ENCODE peak calls at places on chromosomes 2 and 18, in nine cellular contexts. D is A549, Q is choroid plexus epithelial cell, N is IMR-90, S is iPS DF 6.9, R is cardiac muscle cell, H is PC-3, X is gastrocnemius medialis, O is heart left ventricle. L is an unnamed sample.

GRCh38 chr2:63874204-63875134 is 32.8 kb downstream of the UGP2 start:
- DNase-seq in D (no peak), O (no peak), X (no peak), R (no peak), S (no peak), Q (no peak), H (no peak), N (no peak), L (no peak)

GRCh38 chr2:80058562-80058961 is 246.0 kb downstream of the LRRTM1 start:
- DNase-seq in Q (peak), D (no peak), R (no peak), H (no peak), O (no peak), S (no peak), X (no peak), N (no peak), L (no peak)

GRCh38 chr18:7608798-7609197 is 41.7 kb downstream of the PTPRM start:
- DNase-seq in R (peak), H (no peak), Q (peak), N (peak), S (no peak), O (no peak), D (no peak), X (no peak), L (no peak)

GRCh38 chr2:121043061-121043826 is 241.8 kb downstream of the TFCP2L1 start:
- DNase-seq in O (no peak), Q (no peak), D (no peak), X (no peak), N (no peak), S (no peak), H (no peak), R (no peak), L (no peak)

GRCh38 chr2:170434900-170435640 is 257.1 kb downstream of the MYO3B start:
- DNase-seq in H (no peak), Q (no peak), N (no peak), X (no peak), D (no peak), O (no peak), R (no peak), S (no peak), L (no peak)

GRCh38 chr2:168515502-168515901 is 59.4 kb downstream of the CERS6 start:
- DNase-seq in H (peak), S (no peak), D (no peak), N (peak), Q (peak), X (no peak), O (no peak), R (peak), L (no peak)

GRCh38 chr18:32308493-32309120 is 118.8 kb downstream of the MEP1B start:
- DNase-seq in H (peak), X (no peak), N (peak), S (no peak), O (no peak), D (peak), R (peak), Q (peak), L (no peak)

GRCh38 chr2:44632931-44633689 is 271.4 kb downstream of the CAMKMT start:
- DNase-seq in X (no peak), O (no peak), N (no peak), H (no peak), S (no peak), R (no peak), Q (no peak), D (no peak), L (no peak)

GRCh38 chr2:215713393-215713792 is 277.5 kb upstream of the FN1 start:
- DNase-seq in O (no peak), X (no peak), R (peak), H (no peak), N (peak), Q (peak), D (no peak), S (no peak), L (no peak)

GRCh38 chr2:21696900-21697299 is 573.1 kb downstream of the TDRD15 start:
- DNase-seq in S (no peak), R (no peak), H (no peak), X (no peak), N (no peak), Q (no peak), D (no peak), O (no peak), L (no peak)

GRCh38 chr2:69241664-69242063 is 145.4 kb downstream of the GFPT1 start:
- DNase-seq in X (no peak), Q (no peak), R (no peak), S (no peak), O (no peak), H (no peak), N (no peak), D (no peak), L (no peak)

GRCh38 chr18:74284501-74285004 is 7.2 kb downstream of the CYB5A start:
- DNase-seq in O (no peak), S (no peak), R (peak), H (no peak), D (no peak), X (no peak), Q (no peak), N (no peak), L (no peak)

GRCh38 chr2:168703926-168704325 is 98.5 kb upstream of the NOSTRIN start:
- DNase-seq in N (no peak), H (no peak), R (no peak), S (no peak), O (no peak), D (no peak), X (no peak), Q (no peak), L (no peak)

GRCh38 chr2:171416009-171416926 is 17.5 kb downstream of the METTL8 start:
- DNase-seq in N (peak), D (peak), Q (peak), O (peak), S (peak), R (peak), X (peak), H (peak), L (peak)

GRCh38 chr18:10289265-10289664 is 165.2 kb upstream of the APCDD1 start:
- DNase-seq in H (no peak), R (no peak), Q (no peak), X (no peak), D (no peak), N (no peak), O (no peak), S (no peak), L (no peak)

GRCh38 chr2:42918041-42918440 is 125.7 kb upstream of the HAAO start:
- DNase-seq in R (no peak), D (no peak), H (no peak), S (no peak), X (no peak), Q (no peak), N (no peak), O (no peak), L (no peak)

GRCh38 chr2:237715459-237715947 is 83.1 kb upstream of the RBM44 start:
- DNase-seq in H (no peak), S (no peak), Q (no peak), N (no peak), D (no peak), R (peak), X (no peak), O (no peak), L (no peak)

GRCh38 chr2:136905779-136906178 is 140.4 kb downstream of the THSD7B start:
- DNase-seq in D (no peak), N (no peak), S (no peak), Q (no peak), O (no peak), X (no peak), H (no peak), R (no peak), L (no peak)

GRCh38 chr2:231680284-231680991 is 27.9 kb upstream of the PTMA start:
- DNase-seq in R (no peak), Q (no peak), D (no peak), X (no peak), N (no peak), O (no peak), H (peak), S (no peak), L (no peak)

GRCh38 chr2:106073608-106074406 is 120.3 kb downstream of the UXS1 start:
- DNase-seq in O (no peak), D (no peak), S (no peak), H (no peak), X (no peak), N (no peak), R (no peak), Q (no peak), L (peak)

GRCh38 chr2:218872645-218873358 is 7.8 kb upstream of the WNT10A start:
- DNase-seq in X (no peak), O (peak), N (no peak), Q (no peak), H (no peak), D (no peak), S (no peak), R (no peak), L (no peak)

GRCh38 chr2:215137741-215138340 is 585 bp downstream of the ABCA12 start:
- DNase-seq in Q (peak), H (peak), R (peak), S (no peak), O (no peak), X (no peak), N (peak), D (no peak), L (no peak)

GRCh38 chr2:58047969-58048368 is 1.4 kb downstream of the VRK2 start:
- DNase-seq in O (no peak), H (peak), Q (no peak), S (no peak), D (no peak), R (no peak), X (no peak), N (no peak), L (no peak)

GRCh38 chr18:10194592-10194991 is 259.8 kb upstream of the APCDD1 start:
- DNase-seq in X (no peak), N (no peak), S (no peak), O (no peak), Q (peak), D (no peak), R (peak), H (no peak), L (no peak)

GRCh38 chr2:14511541-14511940 is 121.0 kb upstream of the LRATD1 start:
- DNase-seq in O (no peak), H (no peak), N (no peak), Q (no peak), R (no peak), D (no peak), S (no peak), X (no peak), L (no peak)

GRCh38 chr18:43485565-43485964 is 208.3 kb upstream of the SYT4 start:
- DNase-seq in X (no peak), O (no peak), H (no peak), D (no peak), Q (no peak), R (no peak), N (no peak), S (no peak), L (no peak)

GRCh38 chr2:238566001-238566645 is 139.4 kb downstream of the ASB1 start:
- DNase-seq in X (no peak), N (no peak), O (no peak), H (no peak), Q (no peak), S (no peak), D (no peak), R (no peak), L (no peak)

GRCh38 chr2:39546937-39547336 is 109.9 kb upstream of the MAP4K3 start:
- DNase-seq in N (peak), S (no peak), X (no peak), O (no peak), D (no peak), H (peak), R (no peak), Q (peak), L (no peak)

GRCh38 chr18:3332376-3332775 is 70.4 kb downstream of the MYL12B start:
- DNase-seq in Q (peak), O (no peak), H (no peak), S (no peak), N (peak), R (peak), X (no peak), D (no peak), L (no peak)

GRCh38 chr2:237161239-237161638 is 75.5 kb downstream of the COPS8 start:
- DNase-seq in Q (no peak), O (no peak), X (peak), H (no peak), R (no peak), D (no peak), S (no peak), N (no peak), L (no peak)

GRCh38 chr18:76354348-76354747 is 140.7 kb downstream of the ZNF516 start:
- DNase-seq in O (no peak), N (peak), D (no peak), Q (peak), S (no peak), R (peak), H (peak), X (no peak), L (no peak)

GRCh38 chr2:25168256-25169072 is at the start of gene POMC:
- DNase-seq in N (peak), O (peak), R (peak), H (no peak), Q (peak), X (no peak), D (peak), S (no peak), L (no peak)

GRCh38 chr18:74278983-74279382 is 12.8 kb downstream of the CYB5A start:
- DNase-seq in X (no peak), H (no peak), D (no peak), S (no peak), N (no peak), Q (no peak), O (no peak), R (no peak), L (no peak)

GRCh38 chr2:24507511-24507910 is 16.5 kb downstream of the NCOA1 start:
- DNase-seq in S (no peak), D (no peak), N (no peak), O (no peak), Q (no peak), R (no peak), X (no peak), H (no peak), L (no peak)

GRCh38 chr2:127421116-127421800 is 3.0 kb downstream of the PROC start:
- DNase-seq in R (no peak), N (no peak), X (no peak), S (no peak), D (no peak), H (no peak), Q (no peak), O (no peak), L (no peak)

GRCh38 chr2:40584432-40584831 is 132.5 kb upstream of the SLC8A1 start:
- DNase-seq in S (no peak), X (no peak), H (peak), O (no peak), D (no peak), Q (no peak), R (no peak), N (peak), L (no peak)

DNA sequence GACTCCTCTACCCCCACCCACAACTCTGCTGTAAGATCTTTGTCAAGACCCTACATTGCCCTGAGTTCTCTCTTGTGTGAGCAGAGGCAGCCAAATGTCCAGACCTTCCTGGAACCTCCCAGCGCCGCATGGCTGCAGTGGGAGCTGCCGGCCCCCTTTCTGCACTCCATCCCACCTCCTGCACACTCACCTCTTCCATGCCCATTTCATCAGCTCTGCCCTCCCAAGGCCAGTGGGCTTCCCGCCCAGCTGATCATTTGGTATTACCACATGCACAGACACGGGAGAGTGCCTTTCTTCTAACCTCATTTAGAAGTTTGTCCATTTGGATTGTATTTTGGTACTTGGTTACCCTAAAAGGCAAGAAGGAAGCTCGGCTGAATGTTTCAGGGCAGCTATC is 2.0 kb downstream of the IL1R2 start:
- DNase-seq in D (no peak), S (no peak), X (no peak), N (no peak), Q (no peak), O (no peak), R (no peak), H (no peak), L (no peak)
- H3K4me3 ChIP-seq in D (no peak), S (no peak), X (no peak), N (no peak), Q (no peak), O (no peak), R (no peak), H (no peak), L (no peak)

DNA sequence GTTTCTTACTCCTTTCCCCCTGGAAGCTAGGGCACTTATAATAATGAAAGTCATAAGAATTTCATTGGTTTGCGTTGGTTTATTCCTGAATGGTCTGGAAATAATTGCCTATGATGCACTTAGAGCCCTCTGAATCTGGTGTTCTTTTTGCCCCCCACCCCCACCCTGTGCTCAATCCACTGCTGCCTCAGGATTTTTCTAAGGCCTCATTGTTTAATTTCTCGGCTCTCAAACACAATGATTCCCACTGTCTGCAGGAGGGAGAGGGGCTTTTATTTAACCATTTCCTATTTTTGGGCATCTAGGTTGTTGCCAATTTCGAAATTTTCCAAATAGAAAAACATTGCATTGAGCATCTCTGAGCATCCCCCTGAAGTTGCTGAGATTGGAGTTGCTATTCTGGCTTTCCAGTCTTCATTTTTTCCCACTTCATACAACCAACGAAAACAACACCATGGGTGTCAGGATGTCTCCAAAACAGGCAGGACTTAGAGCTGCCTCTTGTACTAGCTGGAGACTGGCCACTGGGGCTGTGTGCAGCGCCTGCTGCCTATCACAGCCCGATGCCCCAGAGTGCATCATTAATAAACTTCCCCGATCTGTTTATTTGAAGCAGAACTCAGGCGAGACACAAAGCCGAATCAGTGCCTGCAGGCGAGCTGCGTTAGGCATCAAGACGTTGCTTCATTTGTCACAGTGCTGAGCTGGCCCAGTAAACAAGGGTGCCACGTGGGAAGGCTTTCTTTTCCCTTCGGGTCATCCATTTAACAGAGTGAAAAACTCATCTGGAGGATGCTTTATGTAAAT is 1.8 kb upstream of the PCARE start:
- DNase-seq in D (no peak), O (no peak), N (peak), R (peak), S (no peak), X (no peak), Q (peak), H (peak), L (no peak)
- H3K4me3 ChIP-seq in D (no peak), O (no peak), N (no peak), R (no peak), S (no peak), X (no peak), Q (peak), H (no peak), L (no peak)

GRCh38 chr2:143026411-143027054 is 102.7 kb upstream of the ARHGAP15 start:
- DNase-seq in H (no peak), O (no peak), D (no peak), N (no peak), R (no peak), Q (no peak), X (peak), S (no peak), L (no peak)
- H3K4me3 ChIP-seq in H (no peak), O (no peak), D (no peak), N (no peak), R (peak), Q (no peak), X (no peak), S (peak), L (no peak)

GRCh38 chr2:110679865-110680264 is 2.0 kb upstream of the BUB1 start:
- DNase-seq in H (no peak), R (no peak), X (no peak), S (no peak), N (no peak), Q (no peak), D (no peak), O (no peak), L (no peak)
- H3K4me3 ChIP-seq in H (no peak), R (no peak), X (no peak), S (no peak), N (no peak), Q (no peak), D (no peak), O (no peak), L (no peak)

DNA sequence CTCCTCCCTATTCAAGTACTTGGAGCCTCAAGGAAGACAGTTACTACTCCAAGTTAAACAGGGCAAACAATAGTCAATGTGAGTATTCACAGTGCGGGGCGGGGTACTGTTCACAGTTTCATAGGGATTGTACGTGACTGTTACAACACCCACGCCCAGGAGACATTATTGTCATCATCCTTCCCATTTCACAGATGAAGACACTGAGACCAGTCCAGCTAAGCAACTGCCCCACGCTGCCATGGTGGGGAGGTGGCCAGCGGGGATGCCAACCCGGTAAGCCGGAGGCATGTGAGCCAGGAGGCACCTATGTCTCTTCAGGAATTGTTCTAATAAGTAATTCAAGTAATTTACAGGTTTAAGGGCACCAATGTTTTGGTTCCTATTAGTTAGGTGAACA is 982 bp downstream of the HJURP start:
- DNase-seq in H (peak), Q (no peak), X (no peak), D (no peak), R (no peak), S (no peak), O (no peak), N (no peak), L (no peak)
- H3K4me3 ChIP-seq in H (peak), Q (peak), X (no peak), D (peak), R (peak), S (peak), O (no peak), N (peak), L (no peak)

L was measured in lung.